ENCODE peak calls at places on chromosome 15, in six cellular contexts. L is uterus, O is neuronal stem cell, X is lung, S is tibial nerve, M is IMR-90. Z is an unnamed sample.

GRCh38 chr15:29437888-29438713 is 168.5 kb upstream of the NSMCE3 start:
- DNase-seq in L (no peak), O (no peak), X (no peak), S (no peak), M (no peak), Z (no peak)

GRCh38 chr15:45429974-45430792 is 51.8 kb upstream of the GATM start:
- DNase-seq in L (peak; percentile 54), O (peak; percentile 70), X (peak; percentile 75), S (peak; percentile 33), M (peak; percentile 46), Z (no peak)

GRCh38 chr15:65336767-65337435 is 32.4 kb downstream of the RNU5B-1 start:
- DNase-seq in L (no peak), O (no peak), X (no peak), S (no peak), M (no peak), Z (no peak)

GRCh38 chr15:70160267-70160666 is 62.5 kb upstream of the TLE3 start:
- DNase-seq in L (no peak), O (no peak), X (no peak), S (no peak), M (no peak), Z (no peak)

GRCh38 chr15:43285609-43286037 is 18.9 kb upstream of the TGM5 start:
- DNase-seq in L (peak; percentile 28), O (peak; percentile 66), X (peak; percentile 40), S (no peak), M (peak; percentile 67), Z (no peak)

GRCh38 chr15:38134252-38134651 is 118.4 kb upstream of the SPRED1 start:
- DNase-seq in L (no peak), O (no peak), X (no peak), S (no peak), M (no peak), Z (peak; percentile 34)

GRCh38 chr15:29183071-29183831 is 86.4 kb downstream of the NSMCE3 start:
- DNase-seq in L (no peak), O (no peak), X (no peak), S (no peak), M (no peak), Z (no peak)

GRCh38 chr15:69818529-69818928 is 279.2 kb downstream of the TLE3 start:
- DNase-seq in L (no peak), O (no peak), X (no peak), S (no peak), M (no peak), Z (peak; percentile 28)

GRCh38 chr15:37585966-37586656 is 348.3 kb upstream of the TMCO5A start:
- DNase-seq in L (no peak), O (no peak), X (no peak), S (no peak), M (peak; percentile 62), Z (no peak)

GRCh38 chr15:39854161-39854560 is 65.9 kb downstream of the GPR176 start:
- DNase-seq in L (no peak), O (no peak), X (no peak), S (no peak), M (peak; percentile 60), Z (no peak)

GRCh38 chr15:96324192-96324895 is 6.2 kb upstream of the NR2F2 start:
- DNase-seq in L (peak; percentile 76), O (no peak), X (no peak), S (peak; percentile 57), M (peak; percentile 54), Z (peak; percentile 81)

GRCh38 chr15:40930430-40931299 is 1.5 kb downstream of the DLL4 start:
- DNase-seq in L (peak; percentile 41), O (no peak), X (peak; percentile 59), S (no peak), M (peak; percentile 51), Z (no peak)

GRCh38 chr15:91268510-91268909 is 168.5 kb downstream of the SV2B start:
- DNase-seq in L (no peak), O (no peak), X (no peak), S (no peak), M (no peak), Z (no peak)

GRCh38 chr15:51602484-51602883 is 20.1 kb downstream of the DMXL2 start:
- DNase-seq in L (no peak), O (no peak), X (no peak), S (no peak), M (no peak), Z (no peak)

GRCh38 chr15:50854594-50855490 is 53.6 kb upstream of the AP4E1 start:
- DNase-seq in L (no peak), O (no peak), X (no peak), S (no peak), M (peak; percentile 11), Z (no peak)

GRCh38 chr15:73704869-73705645 is 20.9 kb downstream of the CD276 start:
- DNase-seq in L (peak; percentile 59), O (no peak), X (peak; percentile 67), S (peak; percentile 42), M (peak; percentile 28), Z (peak; percentile 52)

GRCh38 chr15:43514241-43515057 is 3.0 kb upstream of the MAP1A start:
- DNase-seq in L (no peak), O (no peak), X (no peak), S (peak; percentile 46), M (peak; percentile 49), Z (peak; percentile 65)

GRCh38 chr15:94080416-94080815 is 150.9 kb upstream of the MCTP2 start:
- DNase-seq in L (no peak), O (no peak), X (no peak), S (peak; percentile 51), M (no peak), Z (no peak)

GRCh38 chr15:71447328-71448250 is 332.3 kb downstream of the THSD4 start:
- DNase-seq in L (no peak), O (no peak), X (no peak), S (no peak), M (peak; percentile 36), Z (no peak)

GRCh38 chr15:89825264-89825940 is 10.8 kb upstream of the ANPEP start:
- DNase-seq in L (no peak), O (no peak), X (no peak), S (no peak), M (no peak), Z (no peak)

GRCh38 chr15:28888302-28888894 is 2.6 kb downstream of the APBA2 start:
- DNase-seq in L (no peak), O (no peak), X (no peak), S (no peak), M (no peak), Z (no peak)

GRCh38 chr15:66770518-66771350 is 68.7 kb downstream of the SMAD6 start:
- DNase-seq in L (no peak), O (peak; percentile 38), X (no peak), S (no peak), M (no peak), Z (no peak)

GRCh38 chr15:66766282-66767228 is 64.5 kb downstream of the SMAD6 start:
- DNase-seq in L (no peak), O (no peak), X (no peak), S (no peak), M (peak; percentile 84), Z (no peak)

GRCh38 chr15:66767370-66767769 is 65.3 kb downstream of the SMAD6 start:
- DNase-seq in L (no peak), O (no peak), X (no peak), S (no peak), M (no peak), Z (no peak)

GRCh38 chr15:66771351-66771650 is 69.3 kb downstream of the SMAD6 start:
- DNase-seq in L (no peak), O (no peak), X (no peak), S (no peak), M (no peak), Z (no peak)

GRCh38 chr15:66768984-66769383 is 66.9 kb downstream of the SMAD6 start:
- DNase-seq in L (no peak), O (no peak), X (peak; percentile 58), S (no peak), M (no peak), Z (no peak)
- H3K4me1 ChIP-seq in L (peaks cover 15% of the 10 kb centered on the region), O (peaks cover 29% of the 10 kb centered on the region), X (peaks cover 9% of the 10 kb centered on the region), S (peaks cover 38% of the 10 kb centered on the region), M (peaks cover 50% of the 10 kb centered on the region), Z (peaks cover 78% of the 10 kb centered on the region)

GRCh38 chr15:101179341-101180153 is 72.3 kb downstream of the CHSY1 start:
- DNase-seq in L (no peak), O (no peak), X (no peak), S (no peak), M (peak; percentile 74), Z (no peak)
- H3K27ac ChIP-seq in L (no peak overlapping the region), O (no peak overlapping the region), X (no peak overlapping the region), S (no peak overlapping the region), M (peak overlapping the region; percentile 43), Z (peak overlapping the region; percentile 27)

GRCh38 chr15:63985221-63986184 is 60.8 kb downstream of the DAPK2 start:
- DNase-seq in L (peak; percentile 21), O (no peak), X (peak; percentile 90), S (no peak), M (peak; percentile 12), Z (peak; percentile 89)

GRCh38 chr15:63986185-63986680 is 60.1 kb downstream of the DAPK2 start:
- DNase-seq in L (no peak), O (no peak), X (no peak), S (no peak), M (no peak), Z (no peak)

GRCh38 chr15:63990449-63990848 is 55.8 kb downstream of the DAPK2 start:
- DNase-seq in L (no peak), O (no peak), X (no peak), S (no peak), M (no peak), Z (no peak)

GRCh38 chr15:63986751-63987341 is 59.4 kb downstream of the DAPK2 start:
- DNase-seq in L (no peak), O (no peak), X (no peak), S (no peak), M (no peak), Z (no peak)

DNA sequence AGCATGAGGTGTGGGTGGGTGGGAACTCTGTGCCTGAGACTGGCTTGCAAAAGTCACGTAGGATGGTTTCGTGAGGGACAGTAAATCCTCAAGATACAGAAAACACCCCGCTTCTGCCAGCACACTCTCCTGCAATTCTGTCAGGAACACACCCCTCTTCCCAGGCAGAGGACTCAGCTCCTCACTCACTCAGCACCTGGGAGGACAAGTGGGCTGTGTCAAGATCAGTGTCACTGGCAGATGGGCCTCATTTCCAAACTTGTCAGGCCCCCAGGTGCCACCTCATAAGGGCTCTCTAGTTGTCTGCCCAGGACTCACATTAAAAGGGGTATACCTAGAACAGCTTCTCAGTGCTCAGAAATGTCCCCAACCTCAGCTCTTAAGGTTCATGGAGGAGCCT is 58.3 kb downstream of the DAPK2 start:
- DNase-seq in L (no peak), O (no peak), X (no peak), S (no peak), M (no peak), Z (no peak)
- H3K9me3 ChIP-seq in L (no peaks in the 10 kb centered on the region), O (no peaks in the 10 kb centered on the region), X (no peaks in the 10 kb centered on the region), S (no peaks in the 10 kb centered on the region), M (no peaks in the 10 kb centered on the region), Z (no peaks in the 10 kb centered on the region)

GRCh38 chr15:75451202-75451673 is 252 bp downstream of the SIN3A start:
- DNase-seq in L (no peak), O (no peak), X (no peak), S (no peak), M (no peak), Z (no peak)

GRCh38 chr15:75449585-75450306 is 1.7 kb downstream of the SIN3A start:
- DNase-seq in L (no peak), O (no peak), X (no peak), S (no peak), M (no peak), Z (peak; percentile 30)

GRCh38 chr15:75451674-75452363 is at the start of gene SIN3A:
- DNase-seq in L (peak; percentile 99), O (peak; percentile 100), X (peak; percentile 100), S (peak; percentile 98), M (peak; percentile 100), Z (peak; percentile 100)

GRCh38 chr15:75450307-75451201 is 936 bp downstream of the SIN3A start:
- DNase-seq in L (peak; percentile 98), O (peak; percentile 97), X (peak; percentile 99), S (peak; percentile 92), M (peak; percentile 96), Z (peak; percentile 98)

GRCh38 chr15:75446146-75446545 is 5.3 kb downstream of the SIN3A start:
- DNase-seq in L (no peak), O (no peak), X (no peak), S (no peak), M (no peak), Z (no peak)
- H3K4me1 ChIP-seq in L (peaks cover 7% of the 10 kb centered on the region), O (peaks cover 3% of the 10 kb centered on the region), X (no peaks in the 10 kb centered on the region), S (peaks cover 12% of the 10 kb centered on the region), M (peaks cover 7% of the 10 kb centered on the region), Z (peaks cover 11% of the 10 kb centered on the region)

Z was measured in tibial artery.